ENCODE peak calls at places on chromosome 2, in ten cellular contexts. L is HepG2, O is endothelial cell, I is activated gamma-delta T cell treated with Interleukin-2 at 50 U/mL for 16 hours, C is fibroblast of the aortic adventitia, W is GM13977, G is GDM1, H is HEK293T, Z is GF-D8, Y is kidney tubule cell. S is an unnamed sample.
A peak's percentile ranks its signal among the peaks of the same experiment; 100 is the strongest.

GRCh38 chr2:37181726-37182684 is 6.5 kb downstream of the SULT6B1 start:
- DNase-seq in L (no peak), O (no peak), I (no peak), C (peak; percentile 10), W (no peak), G (no peak), H (no peak), Z (no peak), Y (peak; percentile 14), S (no peak)

GRCh38 chr2:183597841-183598240 is 473.6 kb downstream of the NUP35 start:
- DNase-seq in L (no peak), O (no peak), I (no peak), C (no peak), W (no peak), G (no peak), H (no peak), Z (no peak), Y (no peak), S (no peak)

GRCh38 chr2:69549421-69549820 is 94.1 kb downstream of the AAK1 start:
- DNase-seq in L (no peak), O (no peak), I (no peak), C (peak; percentile 73), W (no peak), G (no peak), H (no peak), Z (no peak), Y (peak; percentile 45), S (no peak)

GRCh38 chr2:26561918-26562810 is 79.0 kb downstream of the CIB4 start:
- DNase-seq in L (peak; percentile 61), O (peak; percentile 48), I (no peak), C (no peak), W (no peak), G (no peak), H (no peak), Z (no peak), Y (peak; percentile 72), S (no peak)

GRCh38 chr2:162113771-162114168 is 38.3 kb downstream of the GCG start:
- DNase-seq in L (peak; percentile 85), O (no peak), I (no peak), C (peak; percentile 82), W (no peak), G (no peak), H (no peak), Z (peak; percentile 38), Y (peak; percentile 70), S (no peak)

GRCh38 chr2:35035883-35036282 is 1319.7 kb upstream of the CRIM1 start:
- DNase-seq in L (no peak), O (no peak), I (no peak), C (no peak), W (no peak), G (no peak), H (peak; percentile 12), Z (no peak), Y (peak; percentile 13), S (peak; percentile 7)

GRCh38 chr2:75547345-75548035 is 13.2 kb downstream of the EVA1A start:
- DNase-seq in L (no peak), O (no peak), I (no peak), C (peak; percentile 82), W (no peak), G (no peak), H (no peak), Z (no peak), Y (peak; percentile 88), S (no peak)

GRCh38 chr2:176443941-176444340 is 174.7 kb downstream of the MTX2 start:
- DNase-seq in L (no peak), O (no peak), I (no peak), C (no peak), W (no peak), G (no peak), H (no peak), Z (no peak), Y (no peak), S (no peak)

GRCh38 chr2:219289537-219290361 is 10.6 kb downstream of the DNAJB2 start:
- DNase-seq in L (no peak), O (no peak), I (no peak), C (peak; percentile 94), W (peak; percentile 15), G (no peak), H (no peak), Z (no peak), Y (peak; percentile 47), S (no peak)

GRCh38 chr2:30826481-30826880 is 19.2 kb upstream of the CAPN13 start:
- DNase-seq in L (no peak), O (no peak), I (no peak), C (no peak), W (no peak), G (no peak), H (no peak), Z (no peak), Y (no peak), S (no peak)

GRCh38 chr2:140384946-140385345 is 1604.8 kb upstream of the NXPH2 start:
- DNase-seq in L (no peak), O (no peak), I (no peak), C (no peak), W (no peak), G (no peak), H (no peak), Z (no peak), Y (no peak), S (no peak)

GRCh38 chr2:150350500-150350899 is 137.0 kb downstream of the RND3 start:
- DNase-seq in L (no peak), O (no peak), I (no peak), C (no peak), W (no peak), G (no peak), H (no peak), Z (no peak), Y (no peak), S (no peak)

GRCh38 chr2:9846554-9846953 is 3.3 kb downstream of the TAF1B start:
- DNase-seq in L (no peak), O (no peak), I (no peak), C (peak; percentile 56), W (no peak), G (no peak), H (no peak), Z (no peak), Y (peak; percentile 63), S (no peak)

GRCh38 chr2:227147023-227147422 is 17.0 kb downstream of the COL4A4 start:
- DNase-seq in L (no peak), O (no peak), I (no peak), C (peak; percentile 69), W (no peak), G (no peak), H (no peak), Z (no peak), Y (no peak), S (no peak)

GRCh38 chr2:100755441-100755840 is 64.5 kb upstream of the NPAS2 start:
- DNase-seq in L (no peak), O (no peak), I (no peak), C (no peak), W (no peak), G (no peak), H (no peak), Z (no peak), Y (peak; percentile 79), S (no peak)

GRCh38 chr2:59985923-59986322 is 567.5 kb downstream of the BCL11A start:
- DNase-seq in L (no peak), O (no peak), I (no peak), C (no peak), W (no peak), G (no peak), H (no peak), Z (no peak), Y (no peak), S (no peak)

GRCh38 chr2:239912171-239912937 is 112.8 kb downstream of the NDUFA10 start:
- DNase-seq in L (no peak), O (no peak), I (no peak), C (no peak), W (no peak), G (no peak), H (no peak), Z (no peak), Y (no peak), S (no peak)

GRCh38 chr2:145323512-145323911 is 803.6 kb upstream of the ZEB2 start:
- DNase-seq in L (no peak), O (no peak), I (no peak), C (peak; percentile 14), W (no peak), G (no peak), H (no peak), Z (no peak), Y (peak; percentile 39), S (no peak)

GRCh38 chr2:147910990-147911473 is 66.2 kb downstream of the ACVR2A start:
- DNase-seq in L (peak; percentile 54), O (peak; percentile 24), I (peak; percentile 10), C (peak; percentile 90), W (peak; percentile 9), G (peak; percentile 24), H (peak; percentile 21), Z (no peak), Y (peak; percentile 69), S (peak; percentile 69)

GRCh38 chr2:144128104-144128746 is 391.7 kb downstream of the ZEB2 start:
- DNase-seq in L (no peak), O (no peak), I (no peak), C (no peak), W (no peak), G (no peak), H (no peak), Z (no peak), Y (no peak), S (no peak)

GRCh38 chr2:233928594-233929351 is 11.6 kb downstream of the TRPM8 start:
- DNase-seq in L (peak; percentile 20), O (peak; percentile 52), I (no peak), C (peak; percentile 39), W (no peak), G (no peak), H (peak; percentile 21), Z (no peak), Y (peak; percentile 17), S (peak; percentile 70)

GRCh38 chr2:158099716-158100115 is 2.0 kb upstream of the UPP2 start:
- DNase-seq in L (peak; percentile 47), O (no peak), I (no peak), C (peak; percentile 15), W (no peak), G (no peak), H (no peak), Z (no peak), Y (peak; percentile 92), S (no peak)

GRCh38 chr2:33126973-33127372 is 180.2 kb downstream of the LTBP1 start:
- DNase-seq in L (no peak), O (no peak), I (no peak), C (peak; percentile 74), W (no peak), G (no peak), H (no peak), Z (no peak), Y (no peak), S (no peak)

GRCh38 chr2:16199882-16200590 is 259.7 kb downstream of the MYCN start:
- DNase-seq in L (no peak), O (no peak), I (no peak), C (no peak), W (no peak), G (no peak), H (no peak), Z (no peak), Y (no peak), S (no peak)

GRCh38 chr2:65430515-65431416 is 1.6 kb downstream of the SPRED2 start:
- DNase-seq in L (peak; percentile 72), O (peak; percentile 43), I (peak; percentile 63), C (peak; percentile 39), W (peak; percentile 62), G (peak; percentile 63), H (peak; percentile 65), Z (peak; percentile 73), Y (peak; percentile 71), S (peak; percentile 73)

GRCh38 chr2:50143822-50144575 is 887.9 kb downstream of the NRXN1 start:
- DNase-seq in L (peak; percentile 68), O (peak; percentile 7), I (no peak), C (peak; percentile 25), W (peak; percentile 29), G (no peak), H (peak; percentile 31), Z (no peak), Y (peak; percentile 67), S (peak; percentile 52)

GRCh38 chr2:12824304-12824761 is 107.6 kb downstream of the TRIB2 start:
- DNase-seq in L (no peak), O (no peak), I (no peak), C (peak; percentile 64), W (no peak), G (no peak), H (no peak), Z (no peak), Y (peak; percentile 8), S (peak; percentile 11)

GRCh38 chr2:36371070-36371962 is 15.7 kb downstream of the CRIM1 start:
- DNase-seq in L (peak; percentile 83), O (no peak), I (no peak), C (peak; percentile 40), W (no peak), G (no peak), H (no peak), Z (no peak), Y (no peak), S (no peak)